ENCODE peak calls at places on chromosome 2, in nine cellular contexts. U, Y, G, J, X, H, P, A and V are unnamed samples.

GRCh38 chr2:119414894-119415293 is 16.8 kb upstream of the TMEM37 start:
- DNase-seq in X (no peak), A (no peak), U (no peak), G (no peak), J (no peak), H (no peak), Y (no peak), P (no peak), V (no peak)

GRCh38 chr2:182754231-182754630 is 38.2 kb downstream of the DNAJC10 start:
- DNase-seq in J (no peak), A (no peak), X (no peak), G (no peak), U (no peak), Y (no peak), P (no peak), H (no peak), V (no peak)

GRCh38 chr2:71995067-71995665 is 152.5 kb downstream of the CYP26B1 start:
- DNase-seq in A (no peak), X (peak), U (peak), P (no peak), G (no peak), Y (peak), H (peak), J (peak), V (peak)

GRCh38 chr2:60565472-60565871 is 12.0 kb upstream of the BCL11A start:
- DNase-seq in H (peak), A (no peak), G (no peak), Y (peak), P (peak), X (no peak), J (no peak), U (no peak), V (no peak)

GRCh38 chr2:200944467-200945394 is 18.7 kb downstream of the ORC2 start:
- DNase-seq in J (peak), G (no peak), U (peak), Y (peak), P (no peak), A (no peak), H (peak), X (no peak), V (no peak)

GRCh38 chr2:176986579-176986978 is 226.0 kb upstream of the HNRNPA3 start:
- DNase-seq in H (no peak), X (no peak), J (no peak), U (no peak), G (no peak), Y (no peak), P (no peak), A (no peak), V (peak)

GRCh38 chr2:105795575-105795934 is 50.8 kb downstream of the NCK2 start:
- DNase-seq in A (no peak), P (no peak), J (no peak), X (no peak), U (no peak), G (no peak), Y (no peak), H (no peak), V (no peak)

GRCh38 chr2:2586961-2587360 is 255.9 kb upstream of the MYT1L start:
- DNase-seq in Y (no peak), G (no peak), P (no peak), X (no peak), A (no peak), H (no peak), U (no peak), J (no peak), V (no peak)

GRCh38 chr2:44741507-44741906 is 200.0 kb upstream of the SIX3 start:
- DNase-seq in J (no peak), X (no peak), H (no peak), U (no peak), A (no peak), P (no peak), G (no peak), Y (no peak), V (no peak)

GRCh38 chr2:223001831-223002230 is 50.2 kb upstream of the KCNE4 start:
- DNase-seq in Y (peak), P (no peak), J (no peak), H (no peak), A (no peak), U (peak), X (no peak), G (no peak), V (no peak)

GRCh38 chr2:3633089-3633981 is 24.7 kb upstream of the ALLC start:
- DNase-seq in G (peak), H (no peak), P (no peak), U (no peak), J (no peak), A (peak), Y (peak), X (peak), V (no peak)

GRCh38 chr2:223934870-223935269 is 10.3 kb downstream of the WDFY1 start:
- DNase-seq in J (no peak), G (no peak), H (no peak), Y (no peak), A (no peak), U (no peak), P (no peak), X (no peak), V (no peak)

GRCh38 chr2:201926071-201926470 is 107.6 kb upstream of the FZD7 start:
- DNase-seq in H (no peak), U (no peak), Y (no peak), J (no peak), A (no peak), P (no peak), X (no peak), G (no peak), V (no peak)

GRCh38 chr2:237486819-237487448 is at the start of gene MLPH:
- DNase-seq in Y (peak), H (no peak), P (no peak), A (no peak), X (no peak), U (peak), J (peak), G (peak), V (no peak)

GRCh38 chr2:38095996-38096861 is 20.3 kb upstream of the CYP1B1 start:
- DNase-seq in G (no peak), J (no peak), P (no peak), U (peak), A (no peak), H (no peak), Y (peak), X (peak), V (no peak)

GRCh38 chr2:237862528-237862895 is 3.1 kb downstream of the RAMP1 start:
- DNase-seq in A (no peak), J (no peak), G (peak), P (no peak), H (no peak), X (no peak), Y (no peak), U (no peak), V (no peak)